ENCODE peak calls at places on chromosomes 2 and 18, in eight cellular contexts. Z, B, W, P, E, J, O and R are unnamed samples.

GRCh38 chr2:106098081-106098480 is 96.0 kb downstream of the UXS1 start:
- DNase-seq in B (no peak), E (no peak), P (no peak), O (no peak), J (no peak), W (no peak), Z (no peak), R (no peak)

GRCh38 chr2:240289701-240290431 is 145.6 kb upstream of the GPC1 start:
- DNase-seq in W (no peak), E (no peak), B (peak), J (no peak), Z (no peak), P (no peak), O (no peak), R (no peak)

GRCh38 chr2:230738391-230738811 is 25.8 kb downstream of the CAB39 start:
- DNase-seq in E (no peak), O (no peak), W (no peak), B (no peak), Z (no peak), J (peak), P (no peak), R (no peak)

GRCh38 chr18:63067939-63068338 is 251.6 kb downstream of the BCL2 start:
- DNase-seq in B (no peak), Z (no peak), E (no peak), O (no peak), J (no peak), W (no peak), P (no peak), R (no peak)

GRCh38 chr2:106839849-106840595 is 45.9 kb downstream of the ST6GAL2 start:
- DNase-seq in O (no peak), E (no peak), P (peak), Z (no peak), W (peak), B (no peak), J (no peak), R (no peak)

GRCh38 chr2:88855620-88856408 is 164.3 kb downstream of the RPIA start:
- DNase-seq in Z (no peak), E (no peak), O (no peak), W (no peak), B (no peak), J (no peak), P (no peak), R (no peak)

GRCh38 chr2:14422426-14422825 is 210.1 kb upstream of the LRATD1 start:
- DNase-seq in B (no peak), Z (no peak), P (no peak), J (no peak), E (no peak), W (no peak), O (no peak), R (peak)

GRCh38 chr2:191041418-191042161 is 27.6 kb upstream of the STAT1 start:
- DNase-seq in B (no peak), W (no peak), E (no peak), P (peak), Z (peak), O (peak), J (peak), R (no peak)

GRCh38 chr2:119384971-119385370 is 18.2 kb downstream of the DBI start:
- DNase-seq in J (no peak), W (no peak), Z (no peak), E (no peak), B (no peak), P (no peak), O (no peak), R (no peak)

GRCh38 chr2:159879061-159879604 is 81.1 kb upstream of the CD302 start:
- DNase-seq in W (no peak), P (no peak), E (no peak), Z (peak), O (no peak), B (no peak), J (peak), R (peak)

GRCh38 chr18:51211552-51211951 is 14.1 kb upstream of the MEX3C start:
- DNase-seq in E (peak), J (peak), O (no peak), B (no peak), P (peak), Z (peak), W (no peak), R (peak)

GRCh38 chr2:216118474-216118873 is 9.3 kb downstream of the XRCC5 start:
- DNase-seq in Z (no peak), P (no peak), O (no peak), J (peak), B (no peak), W (no peak), E (no peak), R (no peak)

GRCh38 chr18:22260208-22260816 is 90.9 kb downstream of the GATA6 start:
- DNase-seq in Z (no peak), W (no peak), B (no peak), O (no peak), P (no peak), E (no peak), J (no peak), R (no peak)

GRCh38 chr2:181309161-181309560 is 148.0 kb upstream of the ITGA4 start:
- DNase-seq in E (no peak), W (no peak), P (no peak), O (no peak), J (no peak), Z (no peak), B (no peak), R (no peak)

GRCh38 chr2:239209806-239210205 is 191.0 kb downstream of the HDAC4 start:
- DNase-seq in J (no peak), W (no peak), Z (no peak), E (no peak), P (no peak), O (no peak), B (no peak), R (no peak)

GRCh38 chr2:135245055-135245454 is 193.0 kb downstream of the RAB3GAP1 start:
- DNase-seq in O (no peak), W (no peak), E (peak), J (peak), B (no peak), P (no peak), Z (no peak), R (peak)

GRCh38 chr2:176109226-176109954 is 2.3 kb downstream of the HOXD11 start:
- DNase-seq in O (no peak), P (no peak), J (no peak), Z (no peak), E (no peak), B (no peak), W (no peak), R (no peak)

GRCh38 chr2:237733677-237734300 is 64.8 kb upstream of the RBM44 start:
- DNase-seq in W (no peak), E (no peak), O (no peak), Z (no peak), J (peak), B (no peak), P (no peak), R (no peak)

GRCh38 chr2:134664051-134664450 is 54.7 kb downstream of the TMEM163 start:
- DNase-seq in P (no peak), Z (no peak), B (no peak), W (no peak), E (no peak), O (no peak), J (no peak), R (no peak)

GRCh38 chr2:217838409-217838831 is 164.4 kb downstream of the TNS1 start:
- DNase-seq in W (peak), O (no peak), E (no peak), J (no peak), P (no peak), Z (no peak), B (no peak), R (no peak)

GRCh38 chr2:111919362-111919761 is 21.0 kb downstream of the MERTK start:
- DNase-seq in E (no peak), J (no peak), B (no peak), W (no peak), Z (no peak), O (no peak), P (no peak), R (no peak)

GRCh38 chr2:174026122-174026845 is 61.1 kb upstream of the SP3 start:
- DNase-seq in Z (no peak), J (peak), O (no peak), B (no peak), W (no peak), E (no peak), P (no peak), R (peak)

GRCh38 chr2:25420820-25421237 is 79.1 kb upstream of the DNMT3A start:
- DNase-seq in P (no peak), B (no peak), O (no peak), Z (no peak), J (no peak), W (peak), E (no peak), R (no peak)

GRCh38 chr2:216285641-216286156 is 86.6 kb downstream of the MARCHF4 start:
- DNase-seq in O (no peak), E (no peak), P (no peak), J (no peak), Z (no peak), W (no peak), B (no peak), R (no peak)

GRCh38 chr2:11863513-11864328 is 117.3 kb downstream of the LPIN1 start:
- DNase-seq in P (peak), Z (peak), O (peak), J (peak), E (peak), W (peak), B (peak), R (peak)

GRCh38 chr2:84705858-84706257 is 175.0 kb downstream of the TRABD2A start:
- DNase-seq in Z (no peak), W (no peak), P (no peak), B (no peak), E (no peak), O (no peak), J (no peak), R (no peak)

GRCh38 chr2:163369111-163369510 is 366.7 kb downstream of the FIGN start:
- DNase-seq in E (no peak), J (no peak), W (no peak), B (no peak), P (no peak), O (no peak), Z (no peak), R (no peak)

GRCh38 chr2:23669413-23670244 is 257.3 kb downstream of the ATAD2B start:
- DNase-seq in P (peak), J (peak), B (peak), W (peak), O (peak), Z (no peak), E (no peak), R (no peak)

GRCh38 chr2:26845021-26845420 is 2.9 kb upstream of the DPYSL5 start:
- DNase-seq in W (no peak), O (no peak), B (no peak), Z (no peak), J (no peak), P (no peak), E (no peak), R (no peak)

GRCh38 chr2:164824865-164825264 is 16.8 kb downstream of the COBLL1 start:
- DNase-seq in P (no peak), J (no peak), O (no peak), B (no peak), E (no peak), W (no peak), Z (no peak), R (peak)

GRCh38 chr2:33241581-33241980 is 234.9 kb upstream of the RASGRP3 start:
- DNase-seq in J (peak), E (no peak), Z (no peak), B (no peak), P (no peak), O (no peak), W (no peak), R (no peak)